ENCODE peak calls at places on chromosomes 2 and 18, in nine cellular contexts. L is Caki2, S is GM13976, E is WTC11, U is SJSA1, A is fibroblast of pulmonary artery, Y is HuH-7.5, Q is AG10803, I is cerebellar cortex. F is an unnamed sample.

GRCh38 chr2:2455151-2455550 is 124.1 kb upstream of the MYT1L start:
- DNase-seq in L (no peak), S (no peak), E (no peak), U (no peak), A (no peak), Y (no peak), Q (no peak), I (no peak), F (peak)

GRCh38 chr2:86081724-86082123 is 24.0 kb downstream of the POLR1A start:
- DNase-seq in L (no peak), S (no peak), E (no peak), U (no peak), A (no peak), Y (no peak), Q (no peak), I (no peak), F (no peak)

GRCh38 chr2:25402477-25402876 is 60.8 kb upstream of the DNMT3A start:
- DNase-seq in L (no peak), S (peak), E (no peak), U (no peak), A (no peak), Y (no peak), Q (no peak), I (no peak), F (no peak)

GRCh38 chr2:52597361-52597760 is 1170.2 kb upstream of the CHAC2 start:
- DNase-seq in L (no peak), S (no peak), E (no peak), U (no peak), A (peak), Y (no peak), Q (no peak), I (no peak), F (no peak)

GRCh38 chr2:143977356-143977755 is 542.6 kb downstream of the ZEB2 start:
- DNase-seq in L (no peak), S (no peak), E (no peak), U (no peak), A (no peak), Y (no peak), Q (no peak), I (no peak), F (no peak)

GRCh38 chr2:5121106-5121505 is 571.1 kb upstream of the SOX11 start:
- DNase-seq in L (no peak), S (no peak), E (no peak), U (no peak), A (no peak), Y (no peak), Q (no peak), I (no peak), F (no peak)

GRCh38 chr2:1561259-1561658 is 148.0 kb downstream of the TPO start:
- DNase-seq in L (no peak), S (no peak), E (no peak), U (no peak), A (no peak), Y (no peak), Q (no peak), I (no peak), F (no peak)

GRCh38 chr2:134148843-134149472 is 104.9 kb upstream of the MGAT5 start:
- DNase-seq in L (no peak), S (no peak), E (no peak), U (no peak), A (no peak), Y (no peak), Q (peak), I (no peak), F (peak)

GRCh38 chr2:36169843-36170242 is 185.7 kb upstream of the CRIM1 start:
- DNase-seq in L (no peak), S (no peak), E (no peak), U (no peak), A (no peak), Y (no peak), Q (no peak), I (no peak), F (no peak)

GRCh38 chr2:102046135-102046901 is 54.6 kb downstream of the IL1R2 start:
- DNase-seq in L (no peak), S (no peak), E (no peak), U (no peak), A (peak), Y (no peak), Q (no peak), I (no peak), F (no peak)

GRCh38 chr18:26268454-26268853 is 42.2 kb downstream of the TAF4B start:
- DNase-seq in L (no peak), S (no peak), E (no peak), U (no peak), A (no peak), Y (no peak), Q (no peak), I (no peak), F (peak)

GRCh38 chr2:241141214-241141770 is 8.0 kb downstream of the PASK start:
- DNase-seq in L (no peak), S (no peak), E (no peak), U (no peak), A (no peak), Y (no peak), Q (no peak), I (no peak), F (no peak)

GRCh38 chr18:11279461-11279860 is 130.1 kb upstream of the PIEZO2 start:
- DNase-seq in L (peak), S (no peak), E (no peak), U (no peak), A (no peak), Y (no peak), Q (no peak), I (no peak), F (no peak)

GRCh38 chr18:36155960-36156757 is 26.5 kb downstream of the ELP2 start:
- DNase-seq in L (no peak), S (no peak), E (no peak), U (no peak), A (no peak), Y (no peak), Q (peak), I (no peak), F (peak)

GRCh38 chr18:35775887-35776286 is 194.3 kb downstream of the GALNT1 start:
- DNase-seq in L (no peak), S (no peak), E (no peak), U (no peak), A (peak), Y (no peak), Q (no peak), I (no peak), F (peak)

GRCh38 chr2:237529452-237530402 is 36.6 kb upstream of the PRLH start:
- DNase-seq in L (no peak), S (peak), E (no peak), U (no peak), A (no peak), Y (no peak), Q (no peak), I (no peak), F (no peak)

GRCh38 chr2:221629478-221629877 is 57.4 kb upstream of the EPHA4 start:
- DNase-seq in L (peak), S (no peak), E (no peak), U (no peak), A (peak), Y (no peak), Q (peak), I (no peak), F (peak)

GRCh38 chr18:73006331-73006730 is 138.5 kb upstream of the NETO1 start:
- DNase-seq in L (no peak), S (no peak), E (no peak), U (no peak), A (no peak), Y (no peak), Q (no peak), I (no peak), F (no peak)

GRCh38 chr18:44668280-44668975 is 12.3 kb upstream of the SETBP1 start:
- DNase-seq in L (no peak), S (no peak), E (no peak), U (no peak), A (no peak), Y (no peak), Q (no peak), I (no peak), F (peak)

GRCh38 chr2:74440005-74440377 is 1.7 kb downstream of the RTKN start:
- DNase-seq in L (no peak), S (no peak), E (no peak), U (no peak), A (peak), Y (no peak), Q (peak), I (no peak), F (peak)

GRCh38 chr2:228657807-228658402 is 476.4 kb upstream of the SPHKAP start:
- DNase-seq in L (peak), S (no peak), E (no peak), U (no peak), A (peak), Y (no peak), Q (peak), I (peak), F (peak)

GRCh38 chr2:116819355-116819754 is 995.1 kb upstream of the DDX18 start:
- DNase-seq in L (no peak), S (no peak), E (no peak), U (no peak), A (no peak), Y (no peak), Q (no peak), I (no peak), F (no peak)

GRCh38 chr2:48050711-48051110 is 144.4 kb upstream of the FBXO11 start:
- DNase-seq in L (no peak), S (no peak), E (no peak), U (no peak), A (no peak), Y (no peak), Q (no peak), I (no peak), F (no peak)

GRCh38 chr2:38460313-38460712 is 83.2 kb upstream of the ATL2 start:
- DNase-seq in L (no peak), S (no peak), E (no peak), U (no peak), A (no peak), Y (no peak), Q (no peak), I (no peak), F (no peak)